ENCODE peak calls at places on chromosomes 4 and X, in five cellular contexts. R, F, G, L and A are unnamed samples.

GRCh38 chr4:166091914-166092510 is 219.0 kb downstream of the TLL1 start:
- DNase-seq in G (no peak), R (no peak), L (no peak), F (no peak), A (no peak)

GRCh38 chr4:159305129-159305528 is 202.2 kb downstream of the RAPGEF2 start:
- DNase-seq in L (no peak), R (no peak), F (no peak), G (no peak), A (no peak)

GRCh38 chr4:42566835-42567234 is 90.1 kb downstream of the ATP8A1 start:
- DNase-seq in L (no peak), G (no peak), R (no peak), F (no peak), A (no peak)

GRCh38 chr4:186932196-186932595 is 208.5 kb upstream of the FAT1 start:
- DNase-seq in R (no peak), G (no peak), L (no peak), F (no peak), A (no peak)

GRCh38 chr4:159758061-159758460 is 655.2 kb downstream of the RAPGEF2 start:
- DNase-seq in F (no peak), G (no peak), R (no peak), L (no peak), A (no peak)

GRCh38 chr4:74964311-74964710 is 31.4 kb downstream of the PARM1 start:
- DNase-seq in G (no peak), R (no peak), F (no peak), L (no peak), A (no peak)

GRCh38 chr4:153579410-153579809 is 104.7 kb upstream of the TLR2 start:
- DNase-seq in L (no peak), R (no peak), G (no peak), F (no peak), A (no peak)

GRCh38 chrX:136126892-136127406 is 20.4 kb upstream of the FHL1 start:
- DNase-seq in G (no peak), R (no peak), F (no peak), L (no peak), A (no peak)

GRCh38 chr4:173530326-173531062 is 465 bp upstream of the HAND2 start:
- DNase-seq in F (no peak), R (no peak), L (no peak), G (no peak), A (no peak)

GRCh38 chr4:48269861-48270515 is 350 bp upstream of the TEC start:
- DNase-seq in F (peak), G (peak), R (peak), L (peak), A (peak)

GRCh38 chr4:147822128-147822527 is 90.2 kb downstream of the ARHGAP10 start:
- DNase-seq in L (peak), G (no peak), R (peak), F (no peak), A (no peak)

GRCh38 chr4:8403981-8404380 is 36.5 kb downstream of the ACOX3 start:
- DNase-seq in R (no peak), L (no peak), G (no peak), F (no peak), A (no peak)

GRCh38 chr4:143356493-143356892 is 19.8 kb downstream of the GAB1 start:
- DNase-seq in F (no peak), G (no peak), R (no peak), L (no peak), A (no peak)

GRCh38 chrX:53284684-53285447 is 3.5 kb upstream of the IQSEC2 start:
- DNase-seq in L (peak), R (peak), F (peak), G (peak), A (no peak)

GRCh38 chrX:100980608-100981497 is 11.3 kb downstream of the ARL13A start:
- DNase-seq in G (no peak), R (no peak), L (no peak), F (no peak), A (no peak)

GRCh38 chr4:66028668-66029067 is 358.4 kb upstream of the EPHA5 start:
- DNase-seq in G (no peak), R (no peak), F (no peak), L (no peak), A (no peak)